ENCODE peak calls at places on chromosomes 16 and 17, in four cellular contexts. H is esophagus squamous epithelium, E is H9, U is Calu3. Q is an unnamed sample.

GRCh38 chr17:37609170-37610040 is at the start of gene SYNRG:
- DNase-seq in H (peak), E (peak), U (peak), Q (peak)

GRCh38 chr16:72434159-72434558 is 262.2 kb upstream of the PMFBP1 start:
- DNase-seq in H (no peak), E (no peak), U (no peak), Q (no peak)

GRCh38 chr17:76562734-76563148 is 22.9 kb downstream of the PRCD start:
- DNase-seq in H (no peak), E (no peak), U (no peak), Q (no peak)

GRCh38 chr17:63699638-63700527 is at the start of gene LIMD2:
- DNase-seq in H (no peak), E (peak), U (peak), Q (peak)

GRCh38 chr16:4214215-4214621 is 27.7 kb downstream of the SRL start:
- DNase-seq in H (no peak), E (no peak), U (peak), Q (no peak)

GRCh38 chr17:66567234-66568170 is 265.1 kb downstream of the PRKCA start:
- DNase-seq in H (no peak), E (peak), U (peak), Q (peak)

GRCh38 chr17:56317351-56318208 is 164.3 kb downstream of the ANKFN1 start:
- DNase-seq in H (no peak), E (no peak), U (no peak), Q (no peak)

GRCh38 chr17:62705116-62705515 is 77.6 kb downstream of the MRC2 start:
- DNase-seq in H (no peak), E (no peak), U (no peak), Q (no peak)

GRCh38 chr17:17062356-17062755 is 20.1 kb downstream of the MPRIP start:
- DNase-seq in H (no peak), E (peak), U (no peak), Q (no peak)

GRCh38 chr16:72093448-72094265 is at the start of the genes DHX38 and TXNL4B:
- DNase-seq in H (peak), E (peak), U (peak), Q (peak)

GRCh38 chr17:4362141-4362540 is 4.3 kb downstream of the UBE2G1 start:
- DNase-seq in H (no peak), E (no peak), U (no peak), Q (no peak)

GRCh38 chr16:23252310-23252709 is 49.8 kb upstream of the SCNN1B start:
- DNase-seq in H (no peak), E (no peak), U (no peak), Q (no peak)

GRCh38 chr17:55004484-55004883 is 35.9 kb downstream of the STXBP4 start:
- DNase-seq in H (no peak), E (no peak), U (no peak), Q (no peak)

DNA sequence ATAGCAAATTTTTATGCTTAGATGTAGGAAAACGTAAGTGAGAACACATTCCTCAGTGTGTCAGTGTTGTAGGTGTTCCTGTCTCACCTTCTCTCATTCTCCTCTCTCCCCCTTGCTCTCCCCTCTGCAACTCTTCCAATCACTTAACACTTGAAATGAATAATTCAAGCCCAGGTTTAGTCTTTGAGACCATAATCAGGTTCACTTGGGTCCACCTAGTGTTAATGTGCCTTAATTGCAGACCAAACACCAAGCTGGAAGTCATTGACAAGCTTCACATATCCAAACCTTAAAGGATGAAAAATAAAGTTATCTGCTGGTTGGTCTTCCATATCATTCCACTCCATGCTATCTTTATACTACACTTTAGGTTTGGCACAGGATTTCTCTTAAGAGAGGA is 37.0 kb downstream of the STXBP4 start:
- DNase-seq in H (no peak), E (peak), U (no peak), Q (no peak)
- TF ChIP-seq CTCF in H (no peak), E (peak), U (peak), Q (peak)

DNA sequence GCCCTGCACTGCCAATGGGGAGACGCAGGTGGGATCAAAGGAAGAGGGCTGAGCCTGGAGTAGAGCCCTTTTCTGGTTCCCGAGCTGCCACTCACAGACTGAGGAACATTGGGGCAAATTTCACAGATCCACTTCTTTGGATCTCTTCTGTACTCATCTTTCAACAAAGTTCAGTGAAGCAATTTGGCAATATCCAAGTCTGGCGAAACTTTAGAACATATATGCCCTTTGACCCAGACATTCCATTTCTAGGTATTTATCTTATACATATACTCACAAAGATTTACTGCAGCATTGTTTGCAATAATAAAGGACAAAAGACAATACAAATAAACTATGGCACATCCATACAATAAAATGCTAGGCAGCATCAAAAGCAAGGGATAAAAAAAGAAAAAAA is 4.9 kb downstream of the ZDHHC1 start:
- DNase-seq in H (no peak), E (no peak), U (no peak), Q (no peak)
- TF ChIP-seq CTCF in H (no peak), E (no peak), U (no peak), Q (no peak)

GRCh38 chr16:48405153-48405552 is 19.9 kb upstream of the SIAH1 start:
- DNase-seq in H (no peak), E (no peak), U (no peak), Q (no peak)
- TF ChIP-seq CTCF in H (no peak), E (no peak), U (no peak), Q (no peak)

GRCh38 chr16:70473446-70474319 is 19.3 kb downstream of the FCSK start:
- DNase-seq in H (no peak), E (no peak), U (no peak), Q (no peak)
- TF ChIP-seq CTCF in H (no peak), E (no peak), U (no peak), Q (no peak)

GRCh38 chr16:57667526-57668258 is 414 bp upstream of the ADGRG3 start:
- DNase-seq in H (no peak), E (peak), U (peak), Q (no peak)
- TF ChIP-seq CTCF in H (no peak), E (peak), U (peak), Q (no peak)

DNA sequence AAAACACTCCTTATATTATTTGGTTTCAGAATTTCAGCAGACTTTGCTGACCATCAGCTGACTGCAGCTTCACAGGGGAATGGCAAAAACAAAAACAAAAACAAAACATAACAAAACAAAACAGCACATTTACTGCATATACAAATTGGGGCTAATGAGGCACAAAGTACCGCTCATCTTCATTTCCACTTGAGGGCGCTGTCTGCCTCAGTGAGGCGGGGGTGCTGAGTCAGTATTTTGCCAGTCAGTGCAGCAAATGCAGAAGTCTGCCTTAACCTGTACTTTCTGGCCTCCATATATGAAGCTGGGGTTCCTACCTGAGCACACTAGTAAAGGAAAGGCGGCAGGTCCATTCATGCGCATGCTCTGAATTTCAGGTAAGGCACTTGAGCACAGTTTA is 13.5 kb upstream of the DYNLRB2 start:
- DNase-seq in H (no peak), E (peak), U (peak), Q (peak)
- TF ChIP-seq CTCF in H (no peak), E (peak), U (no peak), Q (peak)

GRCh38 chr17:51585514-51586104 is 325.3 kb downstream of the UTP18 start:
- DNase-seq in H (no peak), E (peak), U (peak), Q (peak)
- TF ChIP-seq CTCF in H (no peak), E (peak), U (peak), Q (peak)

GRCh38 chr16:50625374-50625773 is 55.7 kb downstream of the SNX20 start:
- DNase-seq in H (no peak), E (no peak), U (no peak), Q (no peak)

GRCh38 chr16:50626868-50627267 is 54.2 kb downstream of the SNX20 start:
- DNase-seq in H (no peak), E (no peak), U (no peak), Q (no peak)

GRCh38 chr16:50628156-50628802 is 52.8 kb downstream of the SNX20 start:
- DNase-seq in H (no peak), E (no peak), U (no peak), Q (no peak)

GRCh38 chr16:50629334-50629733 is 51.8 kb downstream of the SNX20 start:
- DNase-seq in H (no peak), E (no peak), U (no peak), Q (no peak)

DNA sequence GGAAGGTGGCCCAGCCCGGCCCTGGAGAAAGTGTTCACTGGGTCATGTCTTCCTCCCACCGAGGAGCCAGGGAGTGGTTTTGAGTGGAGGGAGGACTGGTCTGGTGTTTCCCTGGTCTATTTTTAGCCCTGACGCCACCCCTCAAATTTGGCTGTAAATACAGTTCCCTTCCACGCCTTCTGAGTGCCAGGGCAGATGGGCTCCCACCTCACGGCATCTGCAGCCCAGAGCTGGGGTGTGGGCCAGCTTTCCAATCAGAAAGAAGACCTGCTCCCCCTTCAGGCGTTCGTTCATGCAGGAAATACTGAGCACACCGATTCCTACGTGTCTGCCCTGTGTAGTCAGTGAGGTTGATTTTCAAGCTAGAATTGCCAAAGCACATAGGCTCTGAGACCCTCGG is 53.7 kb downstream of the SNX20 start:
- DNase-seq in H (no peak), E (peak), U (peak), Q (no peak)
- TF ChIP-seq CTCF in H (no peak), E (peak), U (no peak), Q (no peak)

DNA sequence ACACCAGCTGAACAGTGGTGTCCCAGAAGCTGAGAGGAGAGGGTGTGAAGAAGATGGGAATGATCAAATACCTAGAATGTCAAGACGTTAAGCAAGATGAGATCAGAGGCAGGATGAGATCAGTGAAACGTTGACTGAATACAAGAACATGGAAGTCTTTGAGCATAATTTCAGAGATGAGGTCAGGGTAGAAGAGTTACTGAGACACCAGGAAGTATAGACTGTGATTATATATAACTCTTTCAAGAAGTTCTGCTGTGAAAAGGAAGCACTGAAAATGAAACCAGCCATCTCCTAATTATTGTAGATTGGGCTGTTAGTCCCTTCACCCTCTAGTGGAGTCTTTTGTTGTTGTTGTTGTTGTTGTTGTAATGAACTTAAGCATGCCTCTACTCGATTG is 9.1 kb downstream of the SHCBP1 start:
- DNase-seq in H (no peak), E (no peak), U (no peak), Q (no peak)
- TF ChIP-seq CTCF in H (no peak), E (no peak), U (no peak), Q (no peak)

Q was measured in progenitor cell of endocrine pancreas.